ENCODE peak calls at places on chromosomes 13 and 19, in seven cellular contexts. M is A549, T is K562, N is tibial nerve, K is GM12878, U is ovary, L is SK-N-SH. Y is an unnamed sample. For H3K4me1, the result is how much of the 10 kb centered on the place peaks cover.

GRCh38 chr19:7970716-7971448 is 27.4 kb upstream of the TIMM44 start:
- DNase-seq in L (peak), N (no peak), M (peak), T (peak), U (no peak), K (no peak), Y (peak)

GRCh38 chr19:40341601-40342482 is 6.4 kb downstream of the C19orf47 start:
- DNase-seq in T (no peak), M (no peak), K (no peak), L (no peak), N (no peak), U (no peak), Y (no peak)

GRCh38 chr13:104671901-104672300 is 1605.7 kb upstream of the SLC10A2 start:
- DNase-seq in T (no peak), M (no peak), L (no peak), N (no peak), K (no peak), U (no peak), Y (no peak)

GRCh38 chr13:93726173-93727019 is 499.8 kb downstream of the GPC6 start:
- DNase-seq in T (no peak), K (no peak), N (no peak), U (no peak), M (no peak), L (no peak), Y (no peak)

GRCh38 chr19:52258426-52258825 is 11.0 kb upstream of the ZNF766 start:
- DNase-seq in U (no peak), T (no peak), N (no peak), M (no peak), L (no peak), K (no peak), Y (no peak)

GRCh38 chr19:35715355-35715809 is 2.4 kb upstream of the KMT2B start:
- DNase-seq in U (no peak), N (no peak), L (no peak), K (no peak), T (no peak), M (no peak), Y (no peak)

GRCh38 chr19:56956503-56957226 is 116.1 kb upstream of the PEG3 start:
- DNase-seq in L (no peak), M (no peak), K (no peak), N (no peak), T (no peak), U (no peak), Y (no peak)

GRCh38 chr13:105663182-105663581 is 872.3 kb downstream of the EFNB2 start:
- DNase-seq in T (no peak), U (no peak), K (no peak), M (no peak), L (no peak), N (no peak), Y (no peak)

GRCh38 chr13:99991013-99991805 is 9.6 kb downstream of the ZIC2 start:
- DNase-seq in M (no peak), L (peak), T (no peak), K (no peak), U (no peak), N (no peak), Y (no peak)

GRCh38 chr13:98050041-98050466 is 92.8 kb upstream of the FARP1 start:
- DNase-seq in N (no peak), T (no peak), U (no peak), K (no peak), L (peak), M (peak), Y (no peak)

GRCh38 chr13:110187501-110188161 is 119.3 kb downstream of the COL4A1 start:
- DNase-seq in K (no peak), N (no peak), M (no peak), L (peak), U (no peak), T (no peak), Y (no peak)

GRCh38 chr19:8615813-8616596 is 5.5 kb upstream of the ADAMTS10 start:
- DNase-seq in L (peak), K (no peak), M (peak), N (peak), T (peak), U (peak), Y (peak)

GRCh38 chr19:4097501-4097900 is 26.4 kb downstream of the MAP2K2 start:
- DNase-seq in L (no peak), K (no peak), U (peak), M (no peak), T (no peak), N (peak), Y (no peak)

GRCh38 chr19:55563261-55563690 is 17.4 kb downstream of the ZNF579 start:
- DNase-seq in U (no peak), T (no peak), N (no peak), L (peak), K (no peak), M (no peak), Y (peak)

GRCh38 chr13:72565893-72566292 is 161.5 kb downstream of the MZT1 start:
- DNase-seq in N (no peak), T (no peak), U (no peak), M (peak), K (no peak), L (peak), Y (no peak)

GRCh38 chr19:22260499-22260898 is 25.7 kb upstream of the ZNF729 start:
- DNase-seq in T (no peak), K (no peak), L (no peak), U (no peak), M (no peak), N (no peak), Y (no peak)

GRCh38 chr19:22261596-22261995 is 24.6 kb upstream of the ZNF729 start:
- DNase-seq in K (no peak), U (no peak), M (no peak), N (no peak), T (no peak), L (no peak), Y (no peak)

GRCh38 chr19:22257916-22258315 is 28.3 kb upstream of the ZNF729 start:
- DNase-seq in K (no peak), N (no peak), L (no peak), U (no peak), T (no peak), M (no peak), Y (no peak)

GRCh38 chr19:22257381-22257780 is 28.9 kb upstream of the ZNF729 start:
- DNase-seq in M (no peak), U (no peak), K (no peak), T (no peak), L (no peak), N (no peak), Y (no peak)

GRCh38 chr19:22256856-22257255 is 29.4 kb upstream of the ZNF729 start:
- DNase-seq in N (no peak), K (no peak), L (no peak), U (no peak), T (no peak), M (no peak), Y (no peak)
- H3K4me1 ChIP-seq in N (under half), K (under half), L (under half), U (under half), T (under half), M (under half), Y (under half)

DNA sequence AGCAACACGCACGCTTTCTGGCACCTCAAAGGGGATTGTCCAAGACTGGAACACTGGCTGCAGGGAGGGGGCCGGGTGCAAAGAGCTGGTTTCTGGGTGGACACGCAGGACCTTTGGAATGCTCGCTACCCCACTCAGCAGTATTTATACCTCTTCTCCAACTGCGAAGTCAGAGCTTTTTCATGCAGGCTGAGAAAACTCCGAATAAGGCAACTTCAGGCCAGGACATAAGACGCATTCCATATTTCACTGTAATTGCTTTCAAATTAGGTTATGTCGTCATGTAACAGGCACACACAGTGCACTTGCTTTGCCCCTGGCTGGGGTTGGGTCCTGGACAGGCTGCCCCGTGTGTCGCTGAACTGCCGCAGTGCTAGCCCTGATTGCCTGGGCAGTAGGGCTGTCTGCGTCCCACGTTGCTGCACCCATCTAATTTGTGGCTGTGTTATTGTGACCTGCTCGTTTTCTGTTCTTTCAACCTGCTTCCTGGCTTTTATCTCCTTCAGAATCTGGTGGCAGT is 44.5 kb downstream of the ACTN4 start:
- DNase-seq in U (no peak), L (peak), M (peak), T (no peak), K (no peak), N (no peak), Y (peak)
- TF ChIP-seq EP300 in U (peak), L (peak), M (no peak), T (no peak), K (no peak), N (no peak), Y (peak)

DNA sequence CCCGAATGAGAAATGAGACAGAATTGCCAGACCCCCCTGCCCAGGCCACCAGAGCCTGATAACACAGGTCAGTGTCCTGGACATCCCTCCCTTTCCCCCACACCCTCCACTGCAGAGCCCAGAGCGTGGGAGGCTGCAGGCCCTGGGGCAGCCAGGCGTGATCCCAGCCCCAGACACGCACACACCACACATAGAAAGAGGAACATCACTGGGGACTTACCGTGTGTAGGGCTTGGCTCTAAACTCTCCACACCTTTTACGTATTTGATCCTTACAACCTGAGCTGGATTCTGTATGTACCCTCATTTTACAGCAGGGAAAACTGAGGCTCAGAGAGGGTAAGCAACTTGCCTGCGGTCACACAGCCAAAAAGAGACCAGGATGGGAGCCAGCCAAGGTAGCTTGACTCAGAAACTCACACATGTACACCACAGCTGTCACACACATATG is 334 bp upstream of the ANGPTL6 start:
- DNase-seq in U (no peak), K (peak), N (no peak), M (no peak), T (no peak), L (peak), Y (no peak)
- H3K4me1 ChIP-seq in U (under half), K (under half), N (under half), M (under half), T (under half), L (under half), Y (under half)

DNA sequence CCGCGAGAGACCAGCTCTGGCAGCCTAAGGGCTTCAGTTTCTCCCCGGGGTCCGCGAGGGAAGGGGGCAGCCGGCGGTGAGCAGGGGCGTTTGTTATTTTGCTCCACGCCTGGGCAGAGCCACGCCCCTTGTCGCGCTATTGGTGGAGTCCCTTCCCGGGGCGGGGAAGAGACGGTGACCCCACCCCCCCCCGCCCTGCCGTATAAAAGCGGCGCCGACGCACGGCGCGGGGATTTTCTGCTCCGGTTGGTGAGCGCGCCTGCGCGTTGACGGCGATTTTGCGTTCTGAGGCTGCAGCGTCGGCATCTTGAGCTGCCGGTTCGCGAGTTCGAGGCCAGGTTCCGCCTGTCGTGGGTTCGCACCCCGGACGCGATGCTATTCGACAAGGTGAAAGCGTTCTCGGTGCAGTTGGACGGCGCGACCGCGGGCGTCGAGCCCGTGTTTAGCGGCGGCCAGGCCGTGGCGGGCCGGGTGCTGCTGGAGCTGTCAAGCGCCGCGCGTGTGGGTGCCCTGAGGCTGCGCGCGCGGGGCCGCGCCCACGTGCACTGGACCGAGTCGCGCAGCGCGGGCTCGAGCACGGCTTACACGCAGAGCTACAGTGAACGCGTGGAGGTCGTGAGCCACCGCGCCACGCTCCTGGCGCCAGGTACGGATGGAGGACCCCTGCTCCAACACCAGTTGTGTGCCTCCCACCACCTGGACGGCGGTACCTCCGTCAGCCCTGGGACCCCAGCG is at the start of gene ARRDC2:
- DNase-seq in U (peak), K (no peak), M (no peak), N (peak), T (peak), L (peak), Y (peak)
- TF ChIP-seq EP300 in U (no peak), K (no peak), M (no peak), N (peak), T (no peak), L (no peak), Y (no peak)

GRCh38 chr13:26017196-26017921 is 34.5 kb downstream of the SHISA2 start:
- DNase-seq in M (no peak), K (no peak), L (no peak), T (no peak), U (no peak), N (no peak), Y (no peak)

GRCh38 chr13:26019881-26020535 is 31.8 kb downstream of the SHISA2 start:
- DNase-seq in T (no peak), N (no peak), L (no peak), M (no peak), U (no peak), K (no peak), Y (no peak)

GRCh38 chr13:26017932-26018690 is 33.7 kb downstream of the SHISA2 start:
- DNase-seq in T (no peak), L (no peak), U (no peak), K (no peak), M (no peak), N (no peak), Y (no peak)

GRCh38 chr13:26020536-26021290 is 31.1 kb downstream of the SHISA2 start:
- DNase-seq in M (no peak), L (no peak), K (no peak), T (no peak), N (no peak), U (no peak), Y (no peak)

GRCh38 chr13:26019241-26019640 is 32.6 kb downstream of the SHISA2 start:
- DNase-seq in K (no peak), U (no peak), N (no peak), L (no peak), M (no peak), T (no peak), Y (no peak)
- H3K4me1 ChIP-seq in K (under half), U (under half), N (under half), L (under half), M (under half), T (under half), Y (under half)